ENCODE peak calls at places on chromosomes 3 and 15, in five cellular contexts. P, T, Z, R and U are unnamed samples.

GRCh38 chr3:115325539-115325938 is 178.5 kb upstream of the ZBTB20 start:
- DNase-seq in P (no peak), R (peak; percentile 5), Z (peak; percentile 4), T (no peak), U (no peak)

GRCh38 chr3:189233225-189233858 is 61.6 kb downstream of the TPRG1 start:
- DNase-seq in Z (peak; percentile 5), R (peak; percentile 39), P (peak; percentile 70), T (no peak), U (peak; percentile 73)

GRCh38 chr3:112623213-112623612 is 17.7 kb downstream of the CCDC80 start:
- DNase-seq in Z (no peak), P (no peak), T (no peak), R (no peak), U (no peak)

GRCh38 chr3:54188176-54188791 is 65.9 kb downstream of the CACNA2D3 start:
- DNase-seq in R (peak; percentile 53), P (peak; percentile 7), Z (peak; percentile 47), T (no peak), U (peak; percentile 6)

GRCh38 chr15:92821491-92822116 is 78.5 kb upstream of the CHD2 start:
- DNase-seq in Z (no peak), R (no peak), T (no peak), P (no peak), U (no peak)

GRCh38 chr15:74208901-74209559 is 6.4 kb upstream of the STRA6 start:
- DNase-seq in R (peak; percentile 60), P (no peak), T (no peak), Z (no peak), U (no peak)

GRCh38 chr3:187286467-187287059 is 5.0 kb downstream of the MASP1 start:
- DNase-seq in P (no peak), T (no peak), Z (peak; percentile 26), R (peak; percentile 70), U (no peak)

GRCh38 chr15:78461171-78461881 is 23.3 kb downstream of the IREB2 start:
- DNase-seq in Z (no peak), T (no peak), R (no peak), P (no peak), U (no peak)

GRCh38 chr3:46440531-46441294 is 24.0 kb downstream of the LTF start:
- DNase-seq in R (no peak), Z (no peak), T (peak; percentile 56), P (no peak), U (no peak)

GRCh38 chr3:127549826-127550487 is 40.6 kb downstream of the TPRA1 start:
- DNase-seq in T (no peak), R (no peak), P (no peak), Z (no peak), U (no peak)

GRCh38 chr3:56347219-56347871 is 120.9 kb downstream of the ERC2 start:
- DNase-seq in P (no peak), Z (peak; percentile 40), R (no peak), T (no peak), U (no peak)

GRCh38 chr3:125401402-125401801 is 26.3 kb upstream of the ZNF148 start:
- DNase-seq in Z (no peak), T (no peak), R (peak; percentile 49), P (no peak), U (no peak)

GRCh38 chr3:28406241-28406640 is 57.6 kb upstream of the AZI2 start:
- DNase-seq in P (no peak), R (no peak), T (no peak), Z (no peak), U (no peak)

GRCh38 chr3:64741344-64741743 is 53.5 kb upstream of the ADAMTS9 start:
- DNase-seq in Z (no peak), P (no peak), T (no peak), R (no peak), U (no peak)

GRCh38 chr15:38652998-38653397 is 88.4 kb upstream of the RASGRP1 start:
- DNase-seq in P (no peak), R (no peak), Z (no peak), T (no peak), U (no peak)

GRCh38 chr3:150603888-150604319 is 783 bp downstream of the SELENOT start:
- DNase-seq in Z (peak; percentile 28), R (peak; percentile 9), P (no peak), T (no peak), U (no peak)

GRCh38 chr15:73265536-73266153 is 103.1 kb downstream of the HCN4 start:
- DNase-seq in R (peak; percentile 52), T (no peak), Z (peak; percentile 65), P (peak; percentile 42), U (peak; percentile 20)

GRCh38 chr15:81400640-81401236 is 26.7 kb upstream of the TMC3 start:
- DNase-seq in R (peak; percentile 21), Z (peak; percentile 54), P (peak; percentile 52), T (peak; percentile 23), U (no peak)

GRCh38 chr3:169454823-169455222 is 208.7 kb downstream of the MECOM start:
- DNase-seq in Z (no peak), T (no peak), R (no peak), P (no peak), U (no peak)

GRCh38 chr3:126309162-126309561 is 48.0 kb downstream of the KLF15 start:
- DNase-seq in T (no peak), R (no peak), Z (peak; percentile 11), P (no peak), U (no peak)

GRCh38 chr3:28980131-28980530 is 300.7 kb upstream of the RBMS3 start:
- DNase-seq in T (no peak), R (no peak), P (no peak), Z (no peak), U (no peak)

GRCh38 chr3:129107793-129108192 is 13.8 kb downstream of the RAB43 start:
- DNase-seq in R (no peak), P (no peak), T (no peak), Z (no peak), U (no peak)

GRCh38 chr3:13852638-13853009 is 27.2 kb downstream of the WNT7A start:
- DNase-seq in P (no peak), T (no peak), Z (peak; percentile 39), R (no peak), U (no peak)

GRCh38 chr3:177348974-177349373 is 151.7 kb upstream of the TBL1XR1 start:
- DNase-seq in T (no peak), R (no peak), Z (no peak), P (no peak), U (no peak)

GRCh38 chr15:43519207-43519606 is 1.8 kb downstream of the MAP1A start:
- DNase-seq in T (no peak), P (no peak), Z (no peak), R (no peak), U (no peak)

GRCh38 chr15:68364028-68364659 is 67.8 kb downstream of the ITGA11 start:
- DNase-seq in R (no peak), T (no peak), Z (no peak), P (no peak), U (no peak)

DNA sequence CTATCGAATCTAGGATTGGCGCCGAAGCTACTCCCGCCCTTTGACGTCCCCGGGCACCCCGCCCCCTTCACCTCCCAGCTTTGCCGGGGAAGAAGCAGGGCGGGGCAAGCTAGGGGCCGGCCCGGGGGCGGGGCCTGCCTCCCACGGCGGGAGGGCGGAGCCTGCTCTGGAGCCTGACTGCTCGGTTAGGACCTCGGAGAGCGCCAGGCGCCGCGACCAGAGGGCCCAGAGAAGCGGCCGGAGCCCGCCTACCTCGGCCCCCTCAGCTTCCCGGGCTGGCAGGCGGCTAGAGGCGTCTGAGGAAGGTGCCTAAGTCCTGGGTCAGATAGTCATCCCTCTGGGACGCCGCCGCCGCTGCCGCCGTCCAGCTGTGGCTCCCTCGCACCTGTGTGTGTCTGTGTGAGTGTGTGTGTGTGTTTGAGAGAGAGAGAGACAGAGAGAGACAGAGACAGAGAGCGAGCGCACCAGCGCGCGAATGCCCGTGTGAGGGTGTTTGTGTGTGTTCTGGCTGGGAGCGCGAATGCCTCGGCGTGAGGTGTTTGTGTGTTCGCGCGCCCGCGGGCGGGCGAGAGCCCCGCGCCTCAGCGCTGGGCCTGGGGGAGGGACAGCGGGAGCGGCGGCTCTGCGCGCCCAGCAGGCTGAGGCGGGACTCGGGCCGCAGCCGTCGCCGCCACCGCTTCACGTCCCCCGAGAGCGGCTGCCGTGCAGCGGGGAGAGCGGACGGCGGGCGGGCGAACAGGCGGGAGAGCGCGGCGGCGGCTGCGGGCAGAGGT is at the start of gene STXBP5L:
- DNase-seq in R (peak; percentile 51), T (no peak), P (peak; percentile 27), Z (peak; percentile 78), U (no peak)
- TF ChIP-seq POLR2AphosphoS5 in R (no peak), T (no peak), P (no peak), Z (no peak), U (no peak)

GRCh38 chr15:57236561-57237281 is 139.6 kb upstream of the CGNL1 start:
- DNase-seq in T (no peak), P (no peak), Z (no peak), R (no peak), U (no peak)
- H3K36me3 ChIP-seq in T (peaks cover 1% of the 10 kb centered on the region), P (peaks cover 6% of the 10 kb centered on the region), Z (peaks cover 52% of the 10 kb centered on the region), R (peaks cover 49% of the 10 kb centered on the region), U (peaks cover 91% of the 10 kb centered on the region)

DNA sequence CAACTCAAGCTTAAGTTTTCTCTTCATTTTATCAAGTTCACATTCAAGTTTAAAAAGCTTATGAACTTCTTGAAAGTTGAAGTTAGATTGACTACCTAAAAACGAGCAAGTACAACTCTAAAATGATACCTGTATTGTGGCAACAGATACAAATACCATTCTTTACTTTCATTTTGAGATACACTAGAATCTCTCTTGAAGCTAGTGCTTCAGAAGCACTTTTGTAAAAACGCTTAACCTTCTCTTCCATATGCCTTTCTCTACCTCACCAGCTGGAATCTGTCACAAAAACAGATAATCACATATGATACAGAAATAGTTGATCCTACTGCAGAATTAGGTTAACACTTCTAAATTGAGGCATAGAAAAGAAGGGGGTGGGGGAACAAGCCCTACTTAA is 1.6 kb downstream of the ATOSA start:
- DNase-seq in P (no peak), R (no peak), T (peak; percentile 46), Z (no peak), U (no peak)
- H3K9ac ChIP-seq in P (peak overlapping the region; percentile 57), R (peak overlapping the region; percentile 82), T (peak overlapping the region; percentile 85), Z (peak overlapping the region; percentile 89), U (peak overlapping the region; percentile 69)

DNA sequence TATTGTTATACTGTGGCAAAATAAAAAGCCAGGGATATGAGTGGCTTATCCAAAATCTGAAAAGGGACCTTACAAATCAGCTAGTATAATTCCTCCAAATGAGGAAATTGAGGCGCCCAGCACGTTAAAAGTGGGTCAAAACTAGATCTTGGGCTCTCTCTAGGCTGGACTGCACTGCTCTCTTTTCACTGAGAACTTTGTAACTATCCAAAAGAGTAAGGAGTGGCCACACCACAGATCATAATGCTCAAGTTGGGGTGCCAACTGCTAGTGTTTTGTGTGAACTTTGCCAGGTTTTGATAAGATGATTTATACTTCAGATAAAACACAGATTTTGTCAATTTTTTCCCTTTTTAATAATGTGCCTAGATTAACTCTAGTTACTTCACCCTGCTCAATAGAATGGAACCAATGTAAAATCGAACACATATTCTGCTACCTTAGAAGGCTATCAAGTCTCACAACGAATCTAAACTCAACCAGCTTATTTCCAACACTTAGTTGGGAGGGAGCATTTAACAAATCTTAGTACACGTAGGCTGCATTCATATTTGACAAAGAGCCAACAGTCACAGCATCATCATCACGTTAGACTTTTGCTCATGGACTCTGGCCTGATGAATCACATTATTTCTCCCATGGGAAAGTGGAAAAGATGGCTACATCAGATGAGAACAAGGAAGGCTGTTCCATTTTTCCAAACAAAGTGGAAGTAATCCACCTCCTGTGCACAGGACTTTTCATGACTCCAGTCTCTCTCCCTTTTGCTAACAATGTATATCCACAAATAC is 64.4 kb downstream of the ABI3BP start:
- DNase-seq in R (no peak), T (no peak), P (no peak), Z (no peak), U (no peak)
- TF ChIP-seq POLR2AphosphoS5 in R (no peak), T (no peak), P (no peak), Z (no peak), U (no peak)